ENCODE peak calls at places on chromosomes 7 and 10, in ten cellular contexts. K is neural crest cell, D is AG10803, J is Panc1, H is upper lobe of right lung, R is B cell, W is body of pancreas, P is AG04450, V is HFFc6, L is uterus. Z is an unnamed sample.

GRCh38 chr7:45709168-45710034 is 135.2 kb downstream of the ADCY1 start:
- DNase-seq in K (no peak), D (peak; percentile 59), J (no peak), H (peak; percentile 63), R (no peak), W (peak; percentile 47), P (no peak), V (peak; percentile 16), L (no peak), Z (no peak)

GRCh38 chr10:482848-483247 is 206.6 kb downstream of the DIP2C start:
- DNase-seq in K (no peak), D (no peak), J (no peak), H (peak; percentile 30), R (no peak), W (no peak), P (no peak), V (no peak), L (no peak), Z (no peak)

GRCh38 chr10:28910960-28911359 is 233.6 kb downstream of the BAMBI start:
- DNase-seq in K (no peak), D (peak; percentile 59), J (no peak), H (no peak), R (no peak), W (no peak), P (peak; percentile 27), V (peak; percentile 4), L (no peak), Z (no peak)

GRCh38 chr10:99938563-99938962 is 71.2 kb downstream of the DNMBP start:
- DNase-seq in K (no peak), D (no peak), J (no peak), H (no peak), R (no peak), W (no peak), P (no peak), V (no peak), L (no peak), Z (no peak)

GRCh38 chr7:51611937-51612336 is 295.3 kb upstream of the COBL start:
- DNase-seq in K (no peak), D (no peak), J (no peak), H (no peak), R (no peak), W (no peak), P (no peak), V (no peak), L (no peak), Z (no peak)

GRCh38 chr7:132178393-132178765 is 397.9 kb downstream of the PLXNA4 start:
- DNase-seq in K (no peak), D (no peak), J (no peak), H (no peak), R (no peak), W (no peak), P (no peak), V (no peak), L (no peak), Z (no peak)

GRCh38 chr7:107742678-107743566 is 1.0 kb upstream of the CBLL1 start:
- DNase-seq in K (no peak), D (no peak), J (peak; percentile 15), H (peak; percentile 82), R (peak; percentile 34), W (no peak), P (no peak), V (no peak), L (peak; percentile 52), Z (peak; percentile 53)

GRCh38 chr10:60964257-60965235 is 20.6 kb upstream of the RHOBTB1 start:
- DNase-seq in K (peak; percentile 50), D (peak; percentile 89), J (peak; percentile 78), H (no peak), R (peak; percentile 40), W (peak; percentile 77), P (peak; percentile 69), V (peak; percentile 85), L (peak; percentile 83), Z (peak; percentile 61)

GRCh38 chr10:35934637-35934995 is 292.5 kb upstream of the FZD8 start:
- DNase-seq in K (no peak), D (no peak), J (no peak), H (no peak), R (no peak), W (no peak), P (no peak), V (no peak), L (no peak), Z (no peak)

GRCh38 chr10:124236818-124237217 is 143.4 kb upstream of the CHST15 start:
- DNase-seq in K (no peak), D (no peak), J (no peak), H (no peak), R (no peak), W (no peak), P (no peak), V (no peak), L (no peak), Z (no peak)

GRCh38 chr10:124239134-124239533 is 145.7 kb upstream of the CHST15 start:
- DNase-seq in K (no peak), D (no peak), J (no peak), H (no peak), R (no peak), W (no peak), P (no peak), V (no peak), L (no peak), Z (no peak)

GRCh38 chr10:124238367-124238766 is 145.0 kb upstream of the CHST15 start:
- DNase-seq in K (no peak), D (no peak), J (no peak), H (no peak), R (no peak), W (no peak), P (no peak), V (no peak), L (no peak), Z (no peak)

GRCh38 chr10:124235232-124235631 is 141.8 kb upstream of the CHST15 start:
- DNase-seq in K (no peak), D (no peak), J (no peak), H (no peak), R (no peak), W (no peak), P (no peak), V (no peak), L (no peak), Z (no peak)

GRCh38 chr10:124237282-124237975 is 144.0 kb upstream of the CHST15 start:
- DNase-seq in K (no peak), D (no peak), J (no peak), H (no peak), R (no peak), W (no peak), P (no peak), V (no peak), L (no peak), Z (no peak)
- TF ChIP-seq CTCF in K (no peak), D (no peak), J (no peak), H (no peak), R (no peak), W (no peak), P (no peak), V (no peak), L (no peak), Z (no peak)

GRCh38 chr10:34730726-34731125 is 84.4 kb downstream of the PARD3 start:
- DNase-seq in K (no peak), D (no peak), J (no peak), H (no peak), R (no peak), W (no peak), P (no peak), V (no peak), L (no peak), Z (no peak)

GRCh38 chr10:34731213-34731612 is 83.9 kb downstream of the PARD3 start:
- DNase-seq in K (no peak), D (no peak), J (no peak), H (no peak), R (no peak), W (no peak), P (no peak), V (no peak), L (no peak), Z (no peak)

GRCh38 chr10:34734918-34735317 is 80.2 kb downstream of the PARD3 start:
- DNase-seq in K (no peak), D (no peak), J (no peak), H (no peak), R (no peak), W (no peak), P (no peak), V (no peak), L (no peak), Z (no peak)

GRCh38 chr10:34731885-34732701 is 83.0 kb downstream of the PARD3 start:
- DNase-seq in K (no peak), D (peak; percentile 57), J (no peak), H (no peak), R (no peak), W (peak; percentile 52), P (no peak), V (peak; percentile 18), L (no peak), Z (no peak)

GRCh38 chr10:34732926-34733325 is 82.2 kb downstream of the PARD3 start:
- DNase-seq in K (no peak), D (peak; percentile 32), J (no peak), H (no peak), R (no peak), W (no peak), P (no peak), V (no peak), L (no peak), Z (no peak)
- TF ChIP-seq CTCF in K (peak; percentile 50), D (peak; percentile 13), J (peak; percentile 36), H (peak; percentile 6), R (no peak), W (no peak), P (peak; percentile 32), V (peak; percentile 49), L (no peak), Z (no peak)

DNA sequence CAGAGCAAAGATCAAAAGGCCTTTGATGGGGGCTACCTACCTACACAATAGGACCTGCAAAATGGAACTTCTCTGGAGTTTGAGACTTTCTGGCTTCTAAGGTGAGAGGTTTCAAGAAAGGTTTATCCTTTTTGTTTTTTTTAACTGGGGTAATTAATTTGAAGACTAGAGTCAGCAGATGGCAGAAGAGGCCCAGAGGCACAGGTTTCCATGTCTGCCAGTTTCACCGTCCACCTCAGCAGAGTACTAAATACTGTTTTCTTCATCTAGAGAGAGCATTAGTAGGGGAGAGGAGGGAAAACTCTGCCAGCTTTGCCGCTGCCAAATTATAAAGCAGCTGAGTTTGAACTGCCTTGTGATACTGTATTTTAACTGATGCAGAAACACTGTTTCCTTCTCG is 138.7 kb downstream of the SLC25A13 start:
- DNase-seq in K (no peak), D (no peak), J (no peak), H (no peak), R (no peak), W (no peak), P (no peak), V (no peak), L (no peak), Z (no peak)
- TF ChIP-seq CTCF in K (no peak), D (peak; percentile 6), J (no peak), H (no peak), R (no peak), W (no peak), P (no peak), V (no peak), L (no peak), Z (no peak)

DNA sequence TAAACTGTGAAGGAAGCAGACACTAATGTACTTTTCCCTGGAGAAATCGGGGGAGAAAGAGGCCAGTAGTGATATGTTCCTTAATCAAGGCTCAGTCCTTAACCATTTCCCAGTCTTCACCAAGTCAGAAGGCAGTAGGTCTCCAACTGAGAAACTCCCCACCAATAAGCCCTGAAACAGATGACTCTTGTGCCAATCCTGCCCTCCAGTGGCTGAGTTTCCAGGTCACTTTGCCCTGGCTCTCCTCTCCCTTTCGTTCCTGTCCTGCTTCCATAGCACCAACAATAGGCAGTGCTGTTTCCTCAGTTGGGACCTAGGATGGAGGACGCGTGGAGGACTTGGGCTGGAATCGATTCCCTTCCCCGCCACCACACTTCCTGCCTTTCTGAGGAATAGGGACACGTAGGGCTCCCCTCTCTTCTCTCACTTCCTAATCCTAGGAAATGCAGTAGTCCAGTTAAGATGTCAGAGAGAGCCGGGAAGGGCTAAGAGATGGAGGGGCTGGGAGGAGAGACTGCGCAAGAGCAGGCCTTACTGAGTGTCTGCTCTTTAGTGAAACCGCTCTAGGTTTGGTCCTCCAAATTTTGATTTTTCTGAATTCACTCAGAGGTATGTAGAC is 23.4 kb downstream of the ATOH7 start:
- DNase-seq in K (peak; percentile 51), D (peak; percentile 85), J (no peak), H (no peak), R (no peak), W (peak; percentile 44), P (no peak), V (no peak), L (no peak), Z (peak; percentile 77)
- TF ChIP-seq CTCF in K (peak; percentile 62), D (peak; percentile 92), J (peak; percentile 89), H (peak; percentile 6), R (no peak), W (peak; percentile 46), P (peak; percentile 72), V (peak; percentile 67), L (peak; percentile 7), Z (peak; percentile 41)

Z was measured in endothelial cell.